ENCODE peak calls at places on chromosomes 7 and 10, in seven cellular contexts. M, I, P, T, K, G and S are unnamed samples.

GRCh38 chr10:117621795-117622420 is 79.4 kb downstream of the EMX2 start:
- DNase-seq in M (no peak), I (no peak), P (no peak), T (peak), K (no peak), G (no peak), S (no peak)

GRCh38 chr7:44898059-44898458 is 12.7 kb upstream of the PURB start:
- DNase-seq in M (no peak), I (no peak), P (no peak), T (no peak), K (no peak), G (no peak), S (no peak)

GRCh38 chr10:76675951-76676587 is 961.5 kb downstream of the KCNMA1 start:
- DNase-seq in M (peak), I (peak), P (no peak), T (peak), K (peak), G (peak), S (peak)

GRCh38 chr10:20017961-20018360 is 201.7 kb downstream of the PLXDC2 start:
- DNase-seq in M (no peak), I (no peak), P (no peak), T (no peak), K (no peak), G (no peak), S (no peak)

GRCh38 chr10:132417249-132417878 is 20.4 kb downstream of the PWWP2B start:
- DNase-seq in M (no peak), I (no peak), P (no peak), T (no peak), K (no peak), G (no peak), S (no peak)

GRCh38 chr7:2981103-2981480 is 62.6 kb downstream of the CARD11 start:
- DNase-seq in M (no peak), I (peak), P (no peak), T (no peak), K (no peak), G (no peak), S (no peak)

GRCh38 chr10:67471022-67471421 is 225.0 kb downstream of the CTNNA3 start:
- DNase-seq in M (no peak), I (no peak), P (no peak), T (no peak), K (no peak), G (no peak), S (no peak)

GRCh38 chr7:138089080-138089901 is 13.0 kb downstream of the AKR1D1 start:
- DNase-seq in M (no peak), I (no peak), P (peak), T (no peak), K (peak), G (no peak), S (no peak)

GRCh38 chr7:151014950-151015349 is 9.3 kb downstream of the ATG9B start:
- DNase-seq in M (no peak), I (no peak), P (no peak), T (no peak), K (no peak), G (peak), S (no peak)

GRCh38 chr10:79346388-79347225 is 662 bp upstream of the PPIF start:
- DNase-seq in M (peak), I (no peak), P (peak), T (no peak), K (no peak), G (peak), S (no peak)

GRCh38 chr10:125064681-125065492 is 95.5 kb downstream of the CTBP2 start:
- DNase-seq in M (no peak), I (no peak), P (no peak), T (no peak), K (peak), G (peak), S (no peak)

GRCh38 chr7:114084381-114085312 is 165.8 kb upstream of the PPP1R3A start:
- DNase-seq in M (no peak), I (peak), P (peak), T (peak), K (peak), G (peak), S (no peak)

GRCh38 chr7:17038160-17038782 is 156.5 kb upstream of the AGR3 start:
- DNase-seq in M (no peak), I (no peak), P (no peak), T (no peak), K (no peak), G (no peak), S (no peak)

GRCh38 chr7:116691664-116692063 is 19.7 kb downstream of the MET start:
- DNase-seq in M (no peak), I (no peak), P (no peak), T (no peak), K (peak), G (no peak), S (no peak)

GRCh38 chr7:39606352-39606751 is 17.0 kb upstream of the RALA start:
- DNase-seq in M (no peak), I (no peak), P (no peak), T (no peak), K (no peak), G (no peak), S (no peak)

GRCh38 chr7:6392712-6393666 is 54.8 kb downstream of the DAGLB start:
- DNase-seq in M (no peak), I (peak), P (peak), T (peak), K (peak), G (peak), S (peak)

GRCh38 chr7:21412953-21413352 is 14.9 kb upstream of the SP4 start:
- DNase-seq in M (no peak), I (no peak), P (no peak), T (no peak), K (no peak), G (no peak), S (no peak)

GRCh38 chr10:74645681-74646080 is 180.7 kb upstream of the KAT6B start:
- DNase-seq in M (no peak), I (no peak), P (no peak), T (no peak), K (no peak), G (no peak), S (no peak)

GRCh38 chr10:91051834-91052233 is 130.9 kb upstream of the ANKRD1 start:
- DNase-seq in M (peak), I (peak), P (peak), T (peak), K (no peak), G (no peak), S (no peak)

GRCh38 chr10:47295411-47295810 is 4.6 kb upstream of the GDF10 start:
- DNase-seq in M (no peak), I (no peak), P (no peak), T (no peak), K (no peak), G (no peak), S (no peak)

GRCh38 chr7:151696738-151697514 is 177.2 kb upstream of the RHEB start:
- DNase-seq in M (no peak), I (peak), P (no peak), T (no peak), K (no peak), G (peak), S (no peak)

GRCh38 chr10:74114041-74114448 is 36.6 kb downstream of the AP3M1 start:
- DNase-seq in M (peak), I (no peak), P (no peak), T (no peak), K (no peak), G (no peak), S (no peak)

GRCh38 chr7:158449266-158449665 is 138.4 kb downstream of the PTPRN2 start:
- DNase-seq in M (no peak), I (peak), P (no peak), T (no peak), K (no peak), G (no peak), S (no peak)

GRCh38 chr7:34299066-34299465 is 359.0 kb upstream of the NPSR1 start:
- DNase-seq in M (no peak), I (no peak), P (no peak), T (no peak), K (no peak), G (no peak), S (no peak)

GRCh38 chr10:17427201-17427600 is 27.2 kb downstream of the ST8SIA6 start:
- DNase-seq in M (no peak), I (no peak), P (no peak), T (no peak), K (no peak), G (no peak), S (no peak)

GRCh38 chr7:47255007-47255406 is 326.9 kb downstream of the TNS3 start:
- DNase-seq in M (no peak), I (peak), P (no peak), T (no peak), K (no peak), G (no peak), S (no peak)

GRCh38 chr10:110252148-110252547 is 44.7 kb downstream of the MXI1 start:
- DNase-seq in M (no peak), I (no peak), P (no peak), T (no peak), K (no peak), G (no peak), S (no peak)

GRCh38 chr7:51314726-51315125 is 1.9 kb downstream of the COBL start:
- DNase-seq in M (no peak), I (no peak), P (no peak), T (peak), K (no peak), G (no peak), S (no peak)

GRCh38 chr7:27198138-27198841 is 1.6 kb downstream of the HOXA13 start:
- DNase-seq in M (no peak), I (no peak), P (peak), T (no peak), K (no peak), G (peak), S (no peak)

GRCh38 chr7:120828528-120828927 is 29.4 kb downstream of the TSPAN12 start:
- DNase-seq in M (no peak), I (no peak), P (no peak), T (no peak), K (no peak), G (no peak), S (no peak)

GRCh38 chr10:26911811-26912461 is 51.2 kb upstream of the ABI1 start:
- DNase-seq in M (no peak), I (no peak), P (no peak), T (no peak), K (no peak), G (no peak), S (no peak)

GRCh38 chr7:118079369-118079768 is 104.6 kb upstream of the LSM8 start:
- DNase-seq in M (no peak), I (no peak), P (no peak), T (no peak), K (peak), G (no peak), S (no peak)

GRCh38 chr7:129530881-129531391 is 28.6 kb downstream of the SMKR1 start:
- DNase-seq in M (no peak), I (no peak), P (peak), T (no peak), K (peak), G (no peak), S (no peak)

GRCh38 chr7:123155571-123155970 is 44.2 kb downstream of the SLC13A1 start:
- DNase-seq in M (no peak), I (no peak), P (no peak), T (no peak), K (no peak), G (no peak), S (no peak)
- H3K27ac ChIP-seq in M (no peak), I (no peak), P (no peak), T (no peak), K (no peak), G (no peak), S (no peak)

GRCh38 chr10:131239926-131240325 is 71.6 kb downstream of the TCERG1L start:
- DNase-seq in M (no peak), I (no peak), P (no peak), T (no peak), K (no peak), G (no peak), S (no peak)

GRCh38 chr10:131243076-131243475 is 68.4 kb downstream of the TCERG1L start:
- DNase-seq in M (no peak), I (no peak), P (no peak), T (no peak), K (no peak), G (no peak), S (no peak)

GRCh38 chr10:131244836-131245235 is 66.7 kb downstream of the TCERG1L start:
- DNase-seq in M (no peak), I (no peak), P (no peak), T (no peak), K (no peak), G (no peak), S (no peak)

GRCh38 chr10:131240691-131241090 is 70.8 kb downstream of the TCERG1L start:
- DNase-seq in M (no peak), I (no peak), P (no peak), T (no peak), K (no peak), G (no peak), S (no peak)

GRCh38 chr10:131242007-131242406 is 69.5 kb downstream of the TCERG1L start:
- DNase-seq in M (no peak), I (no peak), P (no peak), T (no peak), K (no peak), G (no peak), S (no peak)
- TF ChIP-seq CTCF in M (peak), I (no peak), P (peak), T (no peak), K (no peak), G (no peak), S (no peak)

GRCh38 chr10:11682896-11683295 is 59.3 kb upstream of the ECHDC3 start:
- DNase-seq in M (no peak), I (no peak), P (no peak), T (no peak), K (no peak), G (no peak), S (no peak)

GRCh38 chr10:11678074-11678793 is 63.9 kb upstream of the ECHDC3 start:
- DNase-seq in M (no peak), I (peak), P (no peak), T (no peak), K (peak), G (no peak), S (no peak)

GRCh38 chr10:11679946-11680345 is 62.2 kb upstream of the ECHDC3 start:
- DNase-seq in M (no peak), I (no peak), P (no peak), T (no peak), K (no peak), G (no peak), S (no peak)

GRCh38 chr10:11682267-11682683 is 59.9 kb upstream of the ECHDC3 start:
- DNase-seq in M (no peak), I (no peak), P (no peak), T (no peak), K (no peak), G (no peak), S (no peak)

GRCh38 chr10:11680496-11680895 is 61.7 kb upstream of the ECHDC3 start:
- DNase-seq in M (no peak), I (no peak), P (no peak), T (no peak), K (no peak), G (no peak), S (no peak)
- H3K4me3 ChIP-seq in M (no peak), I (no peak), P (no peak), T (no peak), K (no peak), G (no peak), S (no peak)

DNA sequence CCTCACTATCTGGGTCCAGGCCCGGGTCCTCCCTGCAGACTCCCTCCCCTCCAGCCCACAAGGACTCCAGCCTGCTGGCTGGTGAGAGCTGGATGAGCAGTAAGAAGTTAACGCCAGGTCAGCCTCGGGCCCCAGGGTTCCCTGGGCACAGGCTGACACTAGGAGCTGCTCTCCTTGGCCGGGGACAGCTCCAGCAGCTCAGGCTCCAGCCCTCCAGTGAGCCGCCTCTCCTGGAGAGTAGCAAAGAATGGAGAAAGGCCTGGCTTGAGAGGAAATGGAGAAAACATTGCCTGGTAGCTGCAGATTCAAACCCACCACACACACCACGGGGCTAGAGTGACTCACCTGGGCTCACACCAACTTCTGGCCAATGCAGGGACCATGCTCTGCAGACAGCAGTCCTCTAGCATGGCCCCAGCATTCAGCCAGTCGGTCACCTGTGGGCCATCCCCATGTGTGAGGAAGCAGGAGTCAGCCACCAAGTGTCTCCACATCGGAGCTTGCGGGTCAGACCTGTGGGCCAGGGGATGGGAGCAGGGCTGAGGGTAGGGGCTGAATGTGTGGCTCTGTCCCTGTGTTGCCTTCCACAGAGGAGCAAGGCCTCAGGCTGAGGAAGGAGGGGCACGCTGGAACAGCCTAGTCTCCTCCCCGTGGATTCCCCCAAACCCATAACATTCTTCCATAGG is 6.5 kb downstream of the SAP25 start:
- DNase-seq in M (no peak), I (no peak), P (peak), T (no peak), K (no peak), G (no peak), S (no peak)
- H3K27ac ChIP-seq in M (no peak), I (no peak), P (peak), T (no peak), K (no peak), G (no peak), S (no peak)

GRCh38 chr7:73865738-73866445 is 4.9 kb downstream of the TMEM270 start:
- DNase-seq in M (peak), I (no peak), P (peak), T (no peak), K (peak), G (no peak), S (no peak)
- TF ChIP-seq CTCF in M (peak), I (peak), P (peak), T (peak), K (peak), G (peak), S (peak)